ENCODE peak calls at places on chromosome 21, in ten cellular contexts. H, F, A, S, V, O, P, B, I and W are unnamed samples.

GRCh38 chr21:41648591-41649031 is 118.2 kb downstream of the RIPK4 start:
- DNase-seq in H (peak; percentile 41), P (no peak), V (no peak), B (no peak), I (no peak), O (no peak), S (no peak), F (no peak), A (no peak), W (no peak)

GRCh38 chr21:34691396-34692032 is 22.7 kb downstream of the CLIC6 start:
- DNase-seq in B (no peak), O (no peak), S (no peak), A (no peak), P (no peak), V (no peak), F (no peak), I (no peak), H (no peak), W (no peak)

GRCh38 chr21:33402011-33402979 is 918 bp upstream of the IFNGR2 start:
- DNase-seq in F (no peak), P (peak; percentile 56), A (no peak), O (peak; percentile 51), S (peak; percentile 19), H (peak; percentile 72), I (no peak), B (peak; percentile 40), V (no peak), W (peak; percentile 63)

GRCh38 chr21:30329203-30329868 is 8.2 kb downstream of the KRTAP27-1 start:
- DNase-seq in V (no peak), S (no peak), O (no peak), I (no peak), H (no peak), B (no peak), P (no peak), F (peak; percentile 6), A (no peak), W (no peak)

GRCh38 chr21:41169701-41170100 is 1.7 kb downstream of the BACE2 start:
- DNase-seq in A (no peak), S (no peak), H (no peak), P (no peak), F (peak; percentile 28), I (no peak), V (no peak), B (no peak), O (no peak), W (no peak)

GRCh38 chr21:34639882-34640788 is 25.2 kb upstream of the RCAN1 start:
- DNase-seq in O (no peak), A (no peak), B (no peak), P (no peak), V (no peak), I (no peak), S (peak; percentile 39), F (peak; percentile 71), H (no peak), W (no peak)

GRCh38 chr21:16040601-16041000 is 310.8 kb downstream of the USP25 start:
- DNase-seq in P (no peak), S (no peak), A (no peak), B (no peak), H (peak; percentile 66), O (no peak), F (peak; percentile 34), I (no peak), V (no peak), W (no peak)

GRCh38 chr21:31554511-31555022 is 104.9 kb upstream of the SOD1 start:
- DNase-seq in H (no peak), V (no peak), F (peak; percentile 85), O (no peak), P (no peak), B (no peak), I (no peak), S (peak; percentile 31), A (no peak), W (no peak)

GRCh38 chr21:38917045-38917774 is 111.5 kb downstream of the ETS2 start:
- DNase-seq in V (no peak), P (no peak), A (no peak), F (no peak), H (no peak), B (peak; percentile 58), S (no peak), O (no peak), I (no peak), W (no peak)

GRCh38 chr21:9780441-9780937 is 740.9 kb upstream of the TPTE start:
- DNase-seq in S (no peak), I (no peak), A (no peak), O (no peak), V (no peak), H (no peak), F (no peak), P (no peak), B (no peak), W (peak; percentile 27)

GRCh38 chr21:36120304-36120902 is 14.5 kb upstream of the CBR3 start:
- DNase-seq in H (no peak), S (no peak), P (no peak), B (no peak), F (no peak), O (no peak), I (no peak), A (no peak), V (no peak), W (no peak)

GRCh38 chr21:33892853-33893252 is 22.8 kb downstream of the ATP5PO start:
- DNase-seq in S (no peak), F (no peak), A (no peak), B (no peak), H (no peak), P (peak; percentile 80), V (no peak), I (no peak), O (no peak), W (no peak)

GRCh38 chr21:17402885-17403477 is 109.9 kb upstream of the CXADR start:
- DNase-seq in S (no peak), P (no peak), V (no peak), F (no peak), O (no peak), I (no peak), B (no peak), A (no peak), H (no peak), W (no peak)

GRCh38 chr21:39529026-39529425 is 77.3 kb downstream of the SH3BGR start:
- DNase-seq in A (no peak), P (no peak), S (no peak), V (no peak), I (no peak), F (no peak), O (no peak), H (peak; percentile 12), B (no peak), W (no peak)

GRCh38 chr21:35390013-35390776 is 341.1 kb upstream of the RUNX1 start:
- DNase-seq in O (no peak), P (no peak), V (no peak), A (no peak), F (peak; percentile 39), S (no peak), I (no peak), H (peak; percentile 95), B (peak; percentile 34), W (no peak)

GRCh38 chr21:29499734-29500343 is 201.1 kb downstream of the BACH1 start:
- DNase-seq in F (peak; percentile 57), V (no peak), O (no peak), S (peak; percentile 1), B (no peak), H (peak; percentile 38), I (peak; percentile 60), A (no peak), P (peak; percentile 74), W (no peak)

GRCh38 chr21:17780539-17780938 is 38.6 kb downstream of the C21orf91 start:
- DNase-seq in V (no peak), S (no peak), F (no peak), O (no peak), B (no peak), I (no peak), H (no peak), A (peak; percentile 35), P (no peak), W (no peak)

GRCh38 chr21:26495283-26495849 is 77.7 kb downstream of the CYYR1 start:
- DNase-seq in P (no peak), V (no peak), O (no peak), I (no peak), H (no peak), B (no peak), S (no peak), A (no peak), F (peak; percentile 40), W (no peak)

GRCh38 chr21:18251065-18251464 is 6.4 kb downstream of the CHODL start:
- DNase-seq in I (no peak), H (no peak), A (no peak), O (no peak), V (no peak), F (no peak), B (no peak), P (no peak), S (no peak), W (no peak)

GRCh38 chr21:38984568-38984967 is 178.8 kb downstream of the ETS2 start:
- DNase-seq in I (no peak), A (no peak), O (no peak), V (no peak), H (peak; percentile 42), S (no peak), B (no peak), F (no peak), P (no peak), W (no peak)

GRCh38 chr21:31203371-31204054 is 140.5 kb downstream of the TIAM1 start:
- DNase-seq in A (no peak), O (no peak), H (peak; percentile 77), F (no peak), V (no peak), I (no peak), P (no peak), S (no peak), B (no peak), W (no peak)

GRCh38 chr21:44569861-44570517 is 3.5 kb upstream of the KRTAP10-4 start:
- DNase-seq in P (no peak), O (no peak), F (no peak), S (no peak), B (no peak), I (no peak), H (no peak), A (no peak), V (no peak), W (peak; percentile 15)

GRCh38 chr21:42336065-42336464 is 14.7 kb downstream of the TFF2 start:
- DNase-seq in P (peak; percentile 58), V (no peak), A (no peak), B (no peak), H (no peak), S (no peak), F (peak; percentile 76), I (no peak), O (no peak), W (no peak)

GRCh38 chr21:38455403-38455802 is 42.9 kb downstream of the ERG start:
- DNase-seq in F (no peak), O (no peak), P (no peak), V (no peak), A (no peak), I (no peak), S (no peak), H (peak; percentile 1), B (no peak), W (no peak)

GRCh38 chr21:25858328-25858727 is 123.6 kb downstream of the GABPA start:
- DNase-seq in A (no peak), S (no peak), O (no peak), H (no peak), F (no peak), P (no peak), B (no peak), V (no peak), I (no peak), W (no peak)

GRCh38 chr21:42790520-42790919 is 88.8 kb downstream of the WDR4 start:
- DNase-seq in I (no peak), A (no peak), O (no peak), V (no peak), S (no peak), H (no peak), B (no peak), P (no peak), F (no peak), W (no peak)

GRCh38 chr21:42413500-42413899 is 9.8 kb downstream of the UBASH3A start:
- DNase-seq in F (no peak), A (no peak), H (no peak), B (no peak), V (no peak), I (no peak), P (no peak), O (no peak), S (peak; percentile 58), W (no peak)

GRCh38 chr21:30623362-30623761 is 2.9 kb downstream of the KRTAP20-4 start:
- DNase-seq in F (no peak), A (no peak), I (no peak), O (no peak), H (no peak), S (no peak), V (no peak), P (no peak), B (no peak), W (no peak)